ENCODE peak calls at places on chromosomes 1 and 21, in eight cellular contexts. X is fibroblast of mammary gland; Y is effector CD4-positive, alpha-beta T cell; Q is NCI-H345; D is stimulated activated CD8-positive, alpha-beta memory T cell treated with anti-CD3 and anti-CD28 coated beads, Interleukin-7, amount 100 ng/mL, for 1 hour; M is AG09309; W is ACHN; V is MM.1S. G is an unnamed sample.

GRCh38 chr1:116152950-116153691 is 41.9 kb downstream of the MAB21L3 start:
- DNase-seq in X (no peak), Y (no peak), Q (no peak), D (no peak), M (no peak), W (no peak), V (no peak), G (no peak)

GRCh38 chr1:10824821-10825540 is 28.5 kb upstream of the CASZ1 start:
- DNase-seq in X (peak), Y (no peak), Q (no peak), D (no peak), M (peak), W (peak), V (no peak), G (no peak)

GRCh38 chr1:218304281-218305039 is 19.4 kb downstream of the RRP15 start:
- DNase-seq in X (peak), Y (no peak), Q (peak), D (no peak), M (no peak), W (peak), V (no peak), G (no peak)

GRCh38 chr1:37137018-37137417 is 102.7 kb upstream of the GRIK3 start:
- DNase-seq in X (no peak), Y (no peak), Q (no peak), D (no peak), M (no peak), W (no peak), V (no peak), G (no peak)

GRCh38 chr1:69686367-69686984 is 118.8 kb downstream of the LRRC7 start:
- DNase-seq in X (no peak), Y (no peak), Q (no peak), D (no peak), M (no peak), W (no peak), V (no peak), G (no peak)

GRCh38 chr1:209751627-209752231 is 4.1 kb upstream of the TRAF3IP3 start:
- DNase-seq in X (no peak), Y (no peak), Q (no peak), D (no peak), M (no peak), W (no peak), V (peak), G (no peak)

GRCh38 chr21:26777166-26777565 is 68.0 kb downstream of the ADAMTS1 start:
- DNase-seq in X (no peak), Y (no peak), Q (no peak), D (no peak), M (no peak), W (no peak), V (no peak), G (no peak)

GRCh38 chr1:6309550-6309949 is 48.7 kb upstream of the GPR153 start:
- DNase-seq in X (no peak), Y (no peak), Q (no peak), D (no peak), M (no peak), W (no peak), V (no peak), G (no peak)

GRCh38 chr1:161935264-161935663 is 88.4 kb downstream of the OLFML2B start:
- DNase-seq in X (no peak), Y (no peak), Q (no peak), D (no peak), M (no peak), W (no peak), V (no peak), G (no peak)

GRCh38 chr1:172895050-172895460 is 155.7 kb downstream of the TNFSF18 start:
- DNase-seq in X (peak), Y (peak), Q (no peak), D (no peak), M (no peak), W (peak), V (peak), G (no peak)

GRCh38 chr1:70384542-70384941 is 26.5 kb upstream of the CTH start:
- DNase-seq in X (no peak), Y (no peak), Q (no peak), D (no peak), M (no peak), W (no peak), V (no peak), G (no peak)

GRCh38 chr1:46423574-46424240 is 29.6 kb downstream of the FAAH start:
- DNase-seq in X (no peak), Y (no peak), Q (no peak), D (no peak), M (no peak), W (no peak), V (no peak), G (no peak)

GRCh38 chr1:186482661-186483255 is 21.8 kb upstream of the PDC start:
- DNase-seq in X (peak), Y (no peak), Q (peak), D (no peak), M (no peak), W (peak), V (peak), G (peak)

GRCh38 chr1:212752256-212752933 is 39.2 kb downstream of the NSL1 start:
- DNase-seq in X (peak), Y (no peak), Q (no peak), D (no peak), M (peak), W (no peak), V (no peak), G (no peak)

GRCh38 chr1:218330043-218330623 is 15.0 kb upstream of the TGFB2 start:
- DNase-seq in X (peak), Y (no peak), Q (peak), D (no peak), M (no peak), W (peak), V (peak), G (no peak)

GRCh38 chr1:213724640-213725536 is 262.9 kb upstream of the PROX1 start:
- DNase-seq in X (peak), Y (no peak), Q (no peak), D (no peak), M (peak), W (peak), V (no peak), G (no peak)

GRCh38 chr21:29295066-29295650 is 3.6 kb upstream of the BACH1 start:
- DNase-seq in X (no peak), Y (peak), Q (no peak), D (no peak), M (no peak), W (no peak), V (no peak), G (no peak)

GRCh38 chr1:18957136-18957521 is 653 bp upstream of the IFFO2 start:
- DNase-seq in X (no peak), Y (no peak), Q (no peak), D (no peak), M (no peak), W (peak), V (no peak), G (no peak)

GRCh38 chr1:162877412-162877811 is 16.4 kb upstream of the CCDC190 start:
- DNase-seq in X (no peak), Y (no peak), Q (no peak), D (no peak), M (no peak), W (no peak), V (no peak), G (no peak)

GRCh38 chr1:154902920-154903566 is 33.0 kb upstream of the KCNN3 start:
- DNase-seq in X (no peak), Y (no peak), Q (no peak), D (no peak), M (no peak), W (no peak), V (no peak), G (no peak)